ENCODE peak calls at places on chromosomes 4 and X, in ten cellular contexts. Z is GM04503; B is heart left ventricle; W is left ventricle myocardium inferior; E is Karpas-422; Y is AG09319; M is neural crest cell; K is stimulated activated CD8-positive, alpha-beta memory T cell treated with anti-CD3 and anti-CD28 coated beads, Interleukin-12 subunit alpha, Interleukin-12 subunit beta, amount 100 ng/mL, for 4 hours; G is islet precursor cell; A is LoVo. F is an unnamed sample.

GRCh38 chr4:125316391-125316780 is 1.6 kb downstream of the FAT4 start:
- DNase-seq in Z (no peak), B (peak; percentile 70), W (peak; percentile 32), E (no peak), Y (no peak), M (no peak), K (no peak), G (peak; percentile 66), A (no peak), F (no peak)

GRCh38 chr4:107893171-107894137 is 37.9 kb upstream of the CYP2U1 start:
- DNase-seq in Z (no peak), B (no peak), W (no peak), E (peak; percentile 28), Y (no peak), M (no peak), K (no peak), G (no peak), A (no peak), F (no peak)

GRCh38 chrX:1397001-1397400 is 5.1 kb upstream of the SLC25A6 start:
- DNase-seq in Z (no peak), B (peak; percentile 34), W (peak; percentile 13), E (no peak), Y (no peak), M (no peak), K (no peak), G (no peak), A (no peak), F (no peak)

GRCh38 chr4:118920247-118920646 is 31.6 kb downstream of the SYNPO2 start:
- DNase-seq in Z (no peak), B (no peak), W (peak; percentile 36), E (no peak), Y (no peak), M (no peak), K (no peak), G (no peak), A (no peak), F (no peak)

GRCh38 chrX:1386338-1387127 is 5.4 kb downstream of the SLC25A6 start:
- DNase-seq in Z (no peak), B (peak; percentile 51), W (no peak), E (no peak), Y (no peak), M (no peak), K (no peak), G (no peak), A (no peak), F (no peak)

GRCh38 chr4:118941799-118942198 is 53.1 kb downstream of the SYNPO2 start:
- DNase-seq in Z (no peak), B (no peak), W (no peak), E (no peak), Y (no peak), M (no peak), K (no peak), G (no peak), A (no peak), F (no peak)

GRCh38 chrX:151801980-151802379 is 67.4 kb downstream of the CNGA2 start:
- DNase-seq in Z (no peak), B (no peak), W (no peak), E (no peak), Y (no peak), M (no peak), K (no peak), G (no peak), A (peak; percentile 3), F (no peak)

GRCh38 chrX:70481424-70481823 is 36.8 kb downstream of the DLG3 start:
- DNase-seq in Z (no peak), B (no peak), W (no peak), E (no peak), Y (no peak), M (no peak), K (no peak), G (no peak), A (no peak), F (no peak)

GRCh38 chr4:150982557-150983233 is 32.4 kb downstream of the LRBA start:
- DNase-seq in Z (no peak), B (no peak), W (no peak), E (no peak), Y (no peak), M (no peak), K (no peak), G (no peak), A (no peak), F (no peak)

GRCh38 chrX:16882702-16883486 is 12.7 kb upstream of the RBBP7 start:
- DNase-seq in Z (no peak), B (peak; percentile 75), W (peak; percentile 50), E (peak; percentile 93), Y (no peak), M (peak; percentile 80), K (peak; percentile 36), G (peak; percentile 80), A (peak; percentile 63), F (no peak)

GRCh38 chr4:24476209-24476781 is 108.1 kb downstream of the DHX15 start:
- DNase-seq in Z (no peak), B (no peak), W (no peak), E (peak; percentile 71), Y (no peak), M (no peak), K (no peak), G (peak; percentile 11), A (peak; percentile 29), F (no peak)

GRCh38 chr4:84503495-84504437 is 4.7 kb upstream of the NKX6-1 start:
- DNase-seq in Z (peak; percentile 26), B (no peak), W (no peak), E (peak; percentile 78), Y (no peak), M (no peak), K (no peak), G (no peak), A (peak; percentile 64), F (peak; percentile 38)

GRCh38 chr4:184955636-184956035 is 62.7 kb upstream of the HELT start:
- DNase-seq in Z (no peak), B (no peak), W (no peak), E (no peak), Y (no peak), M (no peak), K (no peak), G (no peak), A (no peak), F (no peak)

GRCh38 chrX:39809326-39809725 is 288.4 kb downstream of the BCOR start:
- DNase-seq in Z (no peak), B (no peak), W (no peak), E (no peak), Y (no peak), M (no peak), K (no peak), G (no peak), A (no peak), F (peak; percentile 54)

GRCh38 chr4:7423801-7424552 is 10.8 kb downstream of the PSAPL1 start:
- DNase-seq in Z (no peak), B (peak; percentile 42), W (peak; percentile 5), E (no peak), Y (no peak), M (no peak), K (no peak), G (peak; percentile 41), A (no peak), F (no peak)

GRCh38 chrX:107199491-107199890 is 6.7 kb downstream of the NUP62CL start:
- DNase-seq in Z (no peak), B (no peak), W (no peak), E (no peak), Y (no peak), M (no peak), K (no peak), G (no peak), A (no peak), F (no peak)